ENCODE peak calls at places on chromosome 3, in nine cellular contexts. F is thoracic aorta; L is NK-92 treated with Interleukin-12 subunit alpha and Interleukin-12 subunit beta, amount 100 ng/mL, for 24 hours; Y is HuH-7; H is GM13977; Q is SW 1271; I is glutamatergic neuron; C is BJ; T is RPMI8226. R is an unnamed sample.

GRCh38 chr3:29693863-29694262 is 413.0 kb downstream of the RBMS3 start:
- DNase-seq in F (no peak), L (no peak), Y (no peak), H (no peak), Q (peak; percentile 75), I (no peak), C (peak; percentile 50), T (no peak), R (no peak)

GRCh38 chr3:39378092-39378491 is 5.1 kb upstream of the SLC25A38 start:
- DNase-seq in F (no peak), L (no peak), Y (peak; percentile 73), H (peak; percentile 63), Q (no peak), I (peak; percentile 40), C (no peak), T (peak; percentile 74), R (no peak)

GRCh38 chr3:44030690-44031344 is 210.9 kb upstream of the TOPAZ1 start:
- DNase-seq in F (no peak), L (no peak), Y (no peak), H (no peak), Q (no peak), I (no peak), C (no peak), T (no peak), R (no peak)

GRCh38 chr3:80014576-80014975 is 246.8 kb upstream of the ROBO1 start:
- DNase-seq in F (no peak), L (no peak), Y (no peak), H (no peak), Q (no peak), I (no peak), C (no peak), T (no peak), R (no peak)

GRCh38 chr3:134035836-134036235 is 6.1 kb upstream of the SLCO2A1 start:
- DNase-seq in F (no peak), L (no peak), Y (no peak), H (no peak), Q (no peak), I (no peak), C (no peak), T (no peak), R (no peak)

GRCh38 chr3:9503283-9503682 is 50.3 kb downstream of the LHFPL4 start:
- DNase-seq in F (no peak), L (peak; percentile 26), Y (peak; percentile 98), H (peak; percentile 81), Q (peak; percentile 27), I (peak; percentile 87), C (no peak), T (peak; percentile 75), R (no peak)

GRCh38 chr3:189625566-189625965 is 5.6 kb upstream of the TP63 start:
- DNase-seq in F (no peak), L (no peak), Y (no peak), H (no peak), Q (no peak), I (no peak), C (no peak), T (no peak), R (no peak)

GRCh38 chr3:105653161-105653560 is 215.7 kb downstream of the CBLB start:
- DNase-seq in F (no peak), L (no peak), Y (no peak), H (no peak), Q (no peak), I (no peak), C (no peak), T (no peak), R (no peak)